ENCODE peak calls at places on chromosome 6, in ten cellular contexts. M is ACHN; B is EH; P is ovary; O is SJSA1; I is keratinocyte; T is NCI-H187 treated with DMSO at 0.1 percent for 48 hours; E is CD8-positive, alpha-beta T cell; C is stimulated activated CD4-positive, alpha-beta T cell treated with anti-CD3 and anti-CD28 coated beads, Interleukin-2, amount 100 ng/mL, for 4 hours; H is GM13977. G is an unnamed sample.

GRCh38 chr6:31216208-31216898 is 45.9 kb upstream of the POU5F1 start:
- DNase-seq in M (no peak), B (no peak), P (no peak), O (no peak), I (no peak), T (no peak), E (no peak), C (no peak), H (no peak), G (no peak)

GRCh38 chr6:44263357-44264100 is 1.8 kb downstream of the NFKBIE start:
- DNase-seq in M (peak; percentile 35), B (peak; percentile 48), P (no peak), O (peak; percentile 76), I (no peak), T (no peak), E (no peak), C (no peak), H (peak; percentile 79), G (peak; percentile 77)

GRCh38 chr6:132401120-132401940 is at the start of gene MOXD1:
- DNase-seq in M (peak; percentile 78), B (peak; percentile 57), P (peak; percentile 39), O (peak; percentile 58), I (no peak), T (no peak), E (no peak), C (no peak), H (peak; percentile 78), G (peak; percentile 41)

GRCh38 chr6:156781882-156782631 is 4.9 kb downstream of the ARID1B start:
- DNase-seq in M (peak; percentile 15), B (peak; percentile 44), P (no peak), O (no peak), I (no peak), T (no peak), E (no peak), C (no peak), H (no peak), G (no peak)

GRCh38 chr6:84280030-84280429 is 52.6 kb upstream of the CEP162 start:
- DNase-seq in M (no peak), B (peak; percentile 70), P (no peak), O (no peak), I (no peak), T (no peak), E (no peak), C (no peak), H (no peak), G (no peak)

GRCh38 chr6:125144822-125145221 is 8.8 kb upstream of the TPD52L1 start:
- DNase-seq in M (no peak), B (no peak), P (no peak), O (no peak), I (no peak), T (no peak), E (no peak), C (no peak), H (no peak), G (no peak)

GRCh38 chr6:68497927-68498326 is 137.2 kb upstream of the ADGRB3 start:
- DNase-seq in M (no peak), B (no peak), P (no peak), O (no peak), I (no peak), T (no peak), E (no peak), C (no peak), H (no peak), G (no peak)

GRCh38 chr6:112443666-112444065 is 96.5 kb downstream of the RFPL4B start:
- DNase-seq in M (no peak), B (peak; percentile 64), P (peak; percentile 54), O (no peak), I (no peak), T (no peak), E (no peak), C (no peak), H (no peak), G (no peak)

GRCh38 chr6:135496805-135497411 is 632 bp downstream of the AHI1 start:
- DNase-seq in M (peak; percentile 21), B (no peak), P (no peak), O (no peak), I (no peak), T (no peak), E (no peak), C (no peak), H (no peak), G (no peak)

GRCh38 chr6:137698636-137699035 is 168.4 kb upstream of the TNFAIP3 start:
- DNase-seq in M (no peak), B (peak; percentile 78), P (no peak), O (no peak), I (no peak), T (no peak), E (no peak), C (no peak), H (no peak), G (peak; percentile 29)